ENCODE peak calls at places on chromosomes 6 and 20, in six cellular contexts. G, M, P, B, L and I are unnamed samples.

GRCh38 chr20:63961664-63962425 is 5.6 kb upstream of the UCKL1 start:
- DNase-seq in P (no peak), L (no peak), M (no peak), B (no peak), G (no peak), I (no peak)

GRCh38 chr20:19460386-19460785 is 247.9 kb downstream of the SLC24A3 start:
- DNase-seq in M (peak; percentile 87), B (peak; percentile 41), G (peak; percentile 4), P (no peak), L (peak; percentile 88), I (peak; percentile 70)

GRCh38 chr6:98716341-98716740 is 118.0 kb upstream of the POU3F2 start:
- DNase-seq in G (no peak), L (peak; percentile 6), P (no peak), M (no peak), B (no peak), I (no peak)

GRCh38 chr20:25295386-25296093 is 47.7 kb downstream of the PYGB start:
- DNase-seq in G (no peak), P (no peak), M (no peak), B (peak; percentile 53), L (no peak), I (no peak)

GRCh38 chr6:143965503-143966171 is 42.4 kb downstream of the PLAGL1 start:
- DNase-seq in B (peak; percentile 8), M (peak; percentile 71), L (peak; percentile 92), G (peak; percentile 58), P (no peak), I (peak; percentile 75)

GRCh38 chr6:15062311-15063252 is 183.3 kb upstream of the JARID2 start:
- DNase-seq in P (peak; percentile 28), L (peak; percentile 100), B (peak; percentile 46), G (peak; percentile 99), M (peak; percentile 89), I (peak; percentile 74)

GRCh38 chr6:169362501-169363121 is 109.0 kb upstream of the THBS2 start:
- DNase-seq in P (no peak), L (no peak), G (no peak), B (no peak), M (peak; percentile 16), I (no peak)

GRCh38 chr6:118252474-118252873 is 295.6 kb upstream of the PLN start:
- DNase-seq in M (no peak), B (no peak), L (peak; percentile 1), G (no peak), P (no peak), I (no peak)

GRCh38 chr6:70520575-70520974 is 46.2 kb upstream of the SDHAF4 start:
- DNase-seq in L (peak; percentile 14), B (peak; percentile 9), M (peak; percentile 41), P (no peak), G (peak; percentile 18), I (no peak)

GRCh38 chr6:113428702-113429101 is 428.4 kb upstream of the MARCKS start:
- DNase-seq in M (peak; percentile 49), B (no peak), L (peak; percentile 58), P (no peak), G (peak; percentile 45), I (no peak)

GRCh38 chr6:135267085-135267484 is 86.0 kb downstream of the MYB start:
- DNase-seq in P (no peak), L (no peak), G (no peak), B (no peak), M (no peak), I (no peak)

GRCh38 chr6:169638915-169639314 is 62.9 kb downstream of the WDR27 start:
- DNase-seq in M (no peak), L (no peak), G (no peak), B (no peak), P (no peak), I (no peak)

GRCh38 chr6:11847515-11848244 is 69.1 kb upstream of the ADTRP start:
- DNase-seq in G (peak; percentile 41), M (no peak), L (no peak), P (peak; percentile 85), B (no peak), I (no peak)

GRCh38 chr20:16476032-16476431 is 97.2 kb downstream of the KIF16B start:
- DNase-seq in P (no peak), B (peak; percentile 42), M (peak; percentile 75), G (peak; percentile 62), L (peak; percentile 62), I (peak; percentile 26)

GRCh38 chr6:122653094-122653493 is 42.9 kb downstream of the PKIB start:
- DNase-seq in B (no peak), P (peak; percentile 58), L (peak; percentile 57), G (peak; percentile 55), M (peak; percentile 57), I (no peak)

GRCh38 chr20:61524956-61525666 is 273.1 kb downstream of the CDH4 start:
- DNase-seq in G (no peak), L (no peak), M (no peak), P (no peak), B (no peak), I (no peak)

GRCh38 chr20:25226433-25227316 is 21.2 kb upstream of the PYGB start:
- DNase-seq in L (peak; percentile 85), G (no peak), B (no peak), P (no peak), M (no peak), I (no peak)

GRCh38 chr20:58086763-58087566 is 141.5 kb downstream of the ANKRD60 start:
- DNase-seq in P (no peak), G (peak; percentile 27), L (peak; percentile 76), B (peak; percentile 54), M (peak; percentile 49), I (no peak)

GRCh38 chr20:52425253-52425652 is 233.7 kb upstream of the ZFP64 start:
- DNase-seq in L (peak; percentile 64), G (peak; percentile 6), B (no peak), M (peak; percentile 6), P (no peak), I (peak; percentile 32)

GRCh38 chr6:75791881-75792280 is 42.8 kb downstream of the MYO6 start:
- DNase-seq in M (peak; percentile 49), L (peak; percentile 52), P (no peak), G (no peak), B (no peak), I (no peak)

GRCh38 chr6:41502607-41503434 is 43.4 kb upstream of the FOXP4 start:
- DNase-seq in L (no peak), G (no peak), P (no peak), B (no peak), M (no peak), I (no peak)

GRCh38 chr20:53748821-53749402 is 155.3 kb upstream of the ZNF217 start:
- DNase-seq in P (peak; percentile 77), G (peak; percentile 68), B (no peak), M (peak; percentile 62), L (peak; percentile 92), I (no peak)

GRCh38 chr20:1171461-1172093 is 13.2 kb downstream of the TMEM74B start:
- DNase-seq in P (no peak), G (peak; percentile 27), M (peak; percentile 48), L (peak; percentile 45), B (peak; percentile 45), I (no peak)

GRCh38 chr20:18663932-18664331 is 76.1 kb downstream of the DTD1 start:
- DNase-seq in B (no peak), G (peak; percentile 61), L (peak; percentile 39), M (peak; percentile 54), P (no peak), I (peak; percentile 10)

GRCh38 chr6:113047148-113047547 is 700.0 kb downstream of the RFPL4B start:
- DNase-seq in B (no peak), L (peak; percentile 86), G (peak; percentile 89), M (peak; percentile 65), P (peak; percentile 26), I (no peak)

GRCh38 chr6:135796884-135797283 is 54.6 kb upstream of the PDE7B start:
- DNase-seq in P (no peak), M (peak; percentile 23), L (no peak), B (no peak), G (peak; percentile 7), I (no peak)

GRCh38 chr6:33298773-33299236 is at the start of gene RGL2:
- DNase-seq in L (peak; percentile 86), G (peak; percentile 33), B (peak; percentile 62), M (no peak), P (no peak), I (peak; percentile 60)

GRCh38 chr6:7785243-7785941 is 59.5 kb downstream of the BMP6 start:
- DNase-seq in M (no peak), B (no peak), P (no peak), G (no peak), L (no peak), I (no peak)

GRCh38 chr6:3381233-3382065 is 75.4 kb downstream of the SLC22A23 start:
- DNase-seq in B (no peak), G (no peak), M (no peak), P (no peak), L (no peak), I (no peak)

GRCh38 chr20:31943052-31943471 is 8.8 kb downstream of the PDRG1 start:
- DNase-seq in M (no peak), P (no peak), L (no peak), G (no peak), B (no peak), I (no peak)

GRCh38 chr6:118776607-118777549 is 117.1 kb upstream of the ASF1A start:
- DNase-seq in G (peak; percentile 79), L (peak; percentile 82), M (peak; percentile 89), B (peak; percentile 70), P (peak; percentile 51), I (peak; percentile 76)

GRCh38 chr20:36313936-36314335 is 7.8 kb downstream of the DLGAP4 start:
- DNase-seq in B (no peak), G (no peak), M (no peak), P (no peak), L (no peak), I (no peak)

GRCh38 chr20:63055575-63056235 is 48.9 kb upstream of the BHLHE23 start:
- DNase-seq in M (no peak), G (no peak), B (no peak), P (no peak), L (no peak), I (no peak)